ENCODE peak calls at places on chromosomes 3 and 15, in nine cellular contexts. I is NCI-H1105; M is activated naive CD4-positive, alpha-beta T cell treated with anti-CD3 and anti-CD28 coated beads, Interleukin-2, amount 50 U/mL, for 72 hours; Y is amygdala; P is AG09319; H is activated T-helper 1 cell treated with anti-CD3 and anti-CD28 coated beads, Interleukin-12 subunit alpha, Interleukin-12 subunit beta, Interleukin-2, Interleukin-4 antibody, amounts not matched to agents 30 ng/mL and 10 ng/mL and 1 ng/mL, durations not matched to agents 14 hours and 24 hours and 36 hours; D is left cardiac atrium; Q is T-helper 2 cell; Z is IMR-90. C is an unnamed sample.
A peak's percentile ranks its signal among the peaks of the same experiment; 100 is the strongest.

GRCh38 chr15:68345481-68345880 is 67.9 kb downstream of the FEM1B start:
- DNase-seq in I (no peak), M (no peak), Y (no peak), P (no peak), H (no peak), D (no peak), Q (no peak), Z (no peak), C (no peak)

GRCh38 chr3:37808656-37809055 is 53.0 kb upstream of the CTDSPL start:
- DNase-seq in I (no peak), M (no peak), Y (no peak), P (no peak), H (no peak), D (no peak), Q (no peak), Z (no peak), C (no peak)

GRCh38 chr3:139520028-139520737 is 19.4 kb downstream of the RBP1 start:
- DNase-seq in I (no peak), M (peak; percentile 51), Y (peak; percentile 28), P (no peak), H (no peak), D (no peak), Q (no peak), Z (peak; percentile 38), C (no peak)

GRCh38 chr3:76352069-76352847 is 566.9 kb upstream of the ZNF717 start:
- DNase-seq in I (no peak), M (no peak), Y (no peak), P (no peak), H (no peak), D (no peak), Q (no peak), Z (peak; percentile 7), C (no peak)

GRCh38 chr15:70863450-70864218 is 9.7 kb upstream of the LARP6 start:
- DNase-seq in I (no peak), M (no peak), Y (peak; percentile 86), P (no peak), H (no peak), D (no peak), Q (no peak), Z (peak; percentile 92), C (no peak)

GRCh38 chr3:68363801-68364200 is 568.5 kb downstream of the TAFA4 start:
- DNase-seq in I (no peak), M (no peak), Y (no peak), P (no peak), H (no peak), D (no peak), Q (no peak), Z (no peak), C (no peak)

GRCh38 chr3:63523100-63523499 is 129.4 kb upstream of the SNTN start:
- DNase-seq in I (no peak), M (no peak), Y (no peak), P (no peak), H (no peak), D (no peak), Q (no peak), Z (no peak), C (no peak)

GRCh38 chr15:99015677-99016568 is 8.3 kb upstream of the PGPEP1L start:
- DNase-seq in I (no peak), M (peak; percentile 11), Y (no peak), P (no peak), H (no peak), D (no peak), Q (no peak), Z (no peak), C (no peak)